ENCODE peak calls at places on chromosomes 12 and 14, in ten cellular contexts. S is esophagus squamous epithelium, E is AG04450, Y is astrocyte, W is heart right ventricle, B is fibroblast of lung, V is PC-3, C is pancreas, J is testis, H is hepatocyte. P is an unnamed sample.
A peak's percentile ranks its signal among the peaks of the same experiment; 100 is the strongest.

GRCh38 chr12:26680724-26681455 is 152.1 kb downstream of the ITPR2 start:
- DNase-seq in C (no peak), W (no peak), V (no peak), B (peak; percentile 57), J (no peak), E (peak; percentile 52), Y (peak; percentile 48), H (no peak), S (no peak), P (no peak)

GRCh38 chr12:86959766-86960458 is 703.7 kb upstream of the MGAT4C start:
- DNase-seq in W (no peak), C (no peak), Y (no peak), H (no peak), S (no peak), J (no peak), B (no peak), E (no peak), V (no peak), P (no peak)

GRCh38 chr14:100899841-100900771 is 3.4 kb downstream of the RTL1 start:
- DNase-seq in S (no peak), H (peak; percentile 37), J (peak; percentile 36), V (peak; percentile 26), Y (no peak), E (no peak), C (no peak), W (peak; percentile 16), B (no peak), P (no peak)

GRCh38 chr12:127355061-127355820 is 911.7 kb upstream of the TMEM132C start:
- DNase-seq in J (peak; percentile 21), B (no peak), Y (no peak), W (no peak), H (peak; percentile 21), C (no peak), V (peak; percentile 76), S (no peak), E (no peak), P (peak; percentile 15)

GRCh38 chr14:76011959-76012802 is 26.6 kb downstream of the IFT43 start:
- DNase-seq in S (no peak), J (no peak), E (peak; percentile 66), H (no peak), C (no peak), Y (peak; percentile 30), W (peak; percentile 49), V (no peak), B (peak; percentile 84), P (peak; percentile 35)

GRCh38 chr12:47319746-47320145 is 240.0 kb upstream of the AMIGO2 start:
- DNase-seq in E (no peak), J (no peak), W (no peak), S (no peak), Y (no peak), B (no peak), C (no peak), H (no peak), V (no peak), P (no peak)

GRCh38 chr12:52649066-52649465 is 2.9 kb downstream of the KRT2 start:
- DNase-seq in E (no peak), H (no peak), S (no peak), C (no peak), W (no peak), J (no peak), V (no peak), Y (no peak), B (no peak), P (no peak)

GRCh38 chr12:89968151-89968699 is 259.6 kb upstream of the ATP2B1 start:
- DNase-seq in H (peak; percentile 60), J (no peak), W (no peak), C (no peak), B (no peak), Y (no peak), E (no peak), V (no peak), S (no peak), P (no peak)

GRCh38 chr12:81255456-81255855 is 177.6 kb downstream of the ACSS3 start:
- DNase-seq in V (no peak), B (no peak), C (peak; percentile 5), H (no peak), J (no peak), S (no peak), W (no peak), Y (no peak), E (no peak), P (no peak)

GRCh38 chr12:81255947-81256346 is 178.1 kb downstream of the ACSS3 start:
- DNase-seq in C (no peak), B (no peak), V (no peak), S (no peak), Y (no peak), J (no peak), E (no peak), H (no peak), W (no peak), P (no peak)

GRCh38 chr12:81259360-81259759 is 181.5 kb downstream of the ACSS3 start:
- DNase-seq in E (no peak), V (no peak), B (no peak), J (no peak), S (no peak), W (no peak), H (no peak), Y (no peak), C (no peak), P (no peak)

GRCh38 chr12:81261508-81262207 is 183.8 kb downstream of the ACSS3 start:
- DNase-seq in C (no peak), J (no peak), V (no peak), H (no peak), S (no peak), Y (no peak), B (no peak), E (no peak), W (no peak), P (no peak)

DNA sequence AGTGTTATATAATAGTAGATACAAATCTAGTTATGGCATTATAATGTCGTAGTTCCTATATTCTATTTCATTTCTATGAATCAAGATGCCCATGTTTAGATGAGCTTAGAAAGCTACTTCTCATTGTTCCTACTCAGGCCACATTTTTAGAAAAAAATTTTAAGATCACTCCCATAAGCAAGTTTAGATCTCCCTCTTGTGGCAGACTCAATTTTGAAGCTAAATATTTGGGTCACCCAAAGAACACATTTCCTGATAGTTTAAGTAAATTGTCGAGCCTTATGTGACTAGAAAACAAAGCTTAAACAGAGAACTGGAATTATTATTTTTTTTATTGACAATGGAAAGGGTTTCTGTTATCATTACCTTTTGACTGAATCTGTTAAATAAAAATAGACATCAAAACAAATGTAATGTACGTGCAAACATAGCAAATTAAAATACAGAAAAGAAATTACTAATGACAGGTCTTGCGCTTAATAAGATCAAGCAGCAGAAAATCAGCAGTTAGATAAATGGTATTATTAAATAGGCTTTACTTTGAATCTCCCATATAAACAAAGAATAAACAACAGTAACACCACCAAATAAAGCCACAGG is 180.2 kb downstream of the ACSS3 start:
- DNase-seq in S (no peak), C (no peak), H (peak; percentile 50), J (no peak), V (peak; percentile 66), B (peak; percentile 72), E (peak; percentile 8), W (no peak), Y (peak; percentile 36), P (peak; percentile 44)
- TF ChIP-seq CTCF in S (no peak), C (no peak), H (peak; percentile 75), J (peak; percentile 40), V (peak; percentile 76), B (peak; percentile 54), E (peak; percentile 64), W (peak; percentile 33), Y (peak; percentile 61), P (peak; percentile 46)

GRCh38 chr12:81811778-81812125 is 52.6 kb upstream of the PPFIA2 start:
- DNase-seq in B (no peak), J (no peak), W (no peak), H (no peak), S (no peak), Y (no peak), E (no peak), C (no peak), V (no peak), P (no peak)

GRCh38 chr12:81809113-81809777 is 50.1 kb upstream of the PPFIA2 start:
- DNase-seq in C (no peak), B (no peak), S (no peak), H (no peak), J (no peak), V (no peak), W (no peak), Y (no peak), E (no peak), P (no peak)

GRCh38 chr12:81815611-81816010 is 56.5 kb upstream of the PPFIA2 start:
- DNase-seq in B (no peak), E (no peak), S (no peak), J (no peak), C (no peak), V (no peak), H (no peak), Y (peak; percentile 71), W (no peak), P (no peak)

GRCh38 chr12:81811066-81811777 is 52.1 kb upstream of the PPFIA2 start:
- DNase-seq in H (no peak), S (no peak), B (no peak), V (no peak), C (no peak), E (no peak), J (no peak), W (no peak), Y (peak; percentile 86), P (peak; percentile 54)

DNA sequence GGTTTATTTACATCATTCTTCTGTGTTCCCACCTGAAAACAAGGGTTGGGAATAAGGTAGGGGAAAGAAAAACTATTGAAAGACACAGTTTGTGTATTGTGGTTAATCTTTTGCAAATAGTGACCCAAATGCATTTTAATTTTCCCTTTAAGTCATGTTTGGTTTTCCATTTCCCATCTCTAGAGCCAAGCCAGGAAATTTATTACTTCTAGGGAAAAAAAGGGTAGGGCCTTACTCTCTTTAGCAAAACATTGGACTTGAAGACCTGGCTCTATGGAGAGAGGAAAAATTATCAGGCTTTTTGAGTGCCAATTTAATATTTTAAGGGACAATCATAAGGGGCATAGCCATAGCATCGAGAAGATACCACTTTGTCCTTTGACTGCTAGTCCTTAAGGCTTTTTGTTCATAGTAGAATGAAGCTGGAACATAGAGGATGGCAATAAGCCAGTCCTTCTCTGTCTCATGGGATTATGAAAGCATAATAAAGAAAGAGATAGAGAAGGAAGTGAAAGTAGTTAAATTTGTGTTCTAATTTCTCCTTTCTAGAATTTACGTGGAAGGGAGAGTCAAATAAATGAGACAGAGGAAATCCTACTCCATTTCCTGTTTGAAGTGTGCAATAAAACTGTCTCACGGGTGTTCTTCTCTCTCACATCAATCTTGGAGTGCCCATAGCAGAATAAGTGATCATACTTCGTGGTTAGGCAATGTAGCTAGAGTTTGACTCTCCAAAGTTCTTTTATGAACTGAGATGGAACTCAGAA is 50.9 kb upstream of the PPFIA2 start:
- DNase-seq in B (no peak), J (no peak), S (no peak), W (no peak), E (no peak), C (no peak), Y (no peak), H (no peak), V (no peak), P (peak; percentile 9)
- H3K4me3 ChIP-seq in B (no peak overlapping the region), J (no peak overlapping the region), S (no peak overlapping the region), W (no peak overlapping the region), E (no peak overlapping the region), C (no peak overlapping the region), Y (no peak overlapping the region), H (no peak overlapping the region), V (no peak overlapping the region), P (no peak overlapping the region)

GRCh38 chr14:95339301-95339865 is 19.7 kb upstream of the CLMN start:
- DNase-seq in V (no peak), S (no peak), B (no peak), H (no peak), W (no peak), J (no peak), E (no peak), Y (no peak), C (peak; percentile 88), P (no peak)
- H3K27ac ChIP-seq in V (no peak overlapping the region), S (no peak overlapping the region), B (no peak overlapping the region), H (no peak overlapping the region), W (no peak overlapping the region), J (no peak overlapping the region), E (no peak overlapping the region), Y (no peak overlapping the region), C (peak overlapping the region; percentile 93), P (no peak overlapping the region)

GRCh38 chr14:23559010-23559920 is 3.2 kb downstream of the THTPA start:
- DNase-seq in H (peak; percentile 79), B (peak; percentile 59), Y (no peak), J (peak; percentile 63), S (no peak), C (peak; percentile 25), V (peak; percentile 48), E (peak; percentile 27), W (no peak), P (peak; percentile 30)
- TF ChIP-seq CTCF in H (peak; percentile 80), B (peak; percentile 88), Y (peak; percentile 85), J (peak; percentile 71), S (peak; percentile 67), C (peak; percentile 59), V (peak; percentile 98), E (peak; percentile 94), W (peak; percentile 84), P (peak; percentile 99)